ENCODE peak calls at places on chromosomes 4 and X, in seven cellular contexts. A is nephron progenitor cell, E is WTC11, J is endothelial cell, T is brain microvascular endothelial cell, Y is uterus, I is endodermal cell. D is an unnamed sample.

GRCh38 chrX:57137481-57137880 is 284 bp upstream of the SPIN2A start:
- DNase-seq in A (no peak), E (no peak), J (no peak), T (no peak), Y (no peak), I (no peak), D (no peak)

GRCh38 chr4:141220271-141220654 is 432 bp upstream of the ZNF330 start:
- DNase-seq in A (no peak), E (no peak), J (no peak), T (no peak), Y (no peak), I (no peak), D (no peak)

GRCh38 chrX:17456526-17456925 is 81.5 kb downstream of the NHS start:
- DNase-seq in A (no peak), E (no peak), J (no peak), T (no peak), Y (no peak), I (peak), D (no peak)

GRCh38 chrX:45258741-45259402 is 58.2 kb upstream of the DIPK2B start:
- DNase-seq in A (no peak), E (no peak), J (no peak), T (no peak), Y (no peak), I (no peak), D (no peak)

GRCh38 chrX:109629310-109629709 is 4.3 kb upstream of the KCNE5 start:
- DNase-seq in A (no peak), E (no peak), J (no peak), T (no peak), Y (no peak), I (no peak), D (no peak)

GRCh38 chrX:50978920-50979660 is 68.6 kb downstream of the BMP15 start:
- DNase-seq in A (no peak), E (peak), J (no peak), T (no peak), Y (peak), I (peak), D (no peak)

GRCh38 chr4:1799364-1799996 is 6.4 kb downstream of the FGFR3 start:
- DNase-seq in A (no peak), E (no peak), J (no peak), T (no peak), Y (no peak), I (no peak), D (no peak)

GRCh38 chr4:127778102-127778501 is 4.0 kb upstream of the HSPA4L start:
- DNase-seq in A (no peak), E (no peak), J (no peak), T (no peak), Y (no peak), I (no peak), D (no peak)

GRCh38 chrX:17984415-17984814 is 123.3 kb upstream of the RAI2 start:
- DNase-seq in A (no peak), E (no peak), J (no peak), T (no peak), Y (no peak), I (no peak), D (no peak)

GRCh38 chrX:93673056-93673868 is at the start of gene NAP1L3:
- DNase-seq in A (peak), E (peak), J (peak), T (peak), Y (peak), I (peak), D (peak)

GRCh38 chr4:4502694-4503311 is 39.0 kb downstream of the STX18 start:
- DNase-seq in A (no peak), E (no peak), J (no peak), T (peak), Y (no peak), I (no peak), D (peak)

GRCh38 chr4:176270669-176271068 is 1.6 kb upstream of the ASB5 start:
- DNase-seq in A (peak), E (no peak), J (no peak), T (peak), Y (no peak), I (no peak), D (no peak)

GRCh38 chrX:65463550-65463949 is 71.0 kb downstream of the LAS1L start:
- DNase-seq in A (no peak), E (peak), J (no peak), T (peak), Y (no peak), I (peak), D (no peak)

GRCh38 chrX:19334945-19335626 is 8.6 kb upstream of the PDHA1 start:
- DNase-seq in A (no peak), E (peak), J (peak), T (peak), Y (no peak), I (peak), D (peak)

GRCh38 chr4:137981277-137981676 is 260.9 kb downstream of the SLC7A11 start:
- DNase-seq in A (no peak), E (no peak), J (no peak), T (peak), Y (no peak), I (no peak), D (no peak)

GRCh38 chrX:57906790-57907189 is 3.5 kb downstream of the ZXDA start:
- DNase-seq in A (no peak), E (no peak), J (no peak), T (peak), Y (no peak), I (no peak), D (no peak)

GRCh38 chr4:105243446-105243845 is 96.8 kb downstream of the TET2 start:
- DNase-seq in A (no peak), E (no peak), J (no peak), T (no peak), Y (no peak), I (no peak), D (no peak)

GRCh38 chrX:77564824-77565223 is 117.6 kb downstream of the FGF16 start:
- DNase-seq in A (no peak), E (no peak), J (no peak), T (no peak), Y (no peak), I (no peak), D (no peak)

GRCh38 chrX:45769919-45770582 is 569.4 kb upstream of the DIPK2B start:
- DNase-seq in A (peak), E (no peak), J (no peak), T (peak), Y (peak), I (no peak), D (peak)

GRCh38 chrX:48470110-48470832 is at the start of gene SLC38A5:
- DNase-seq in A (no peak), E (no peak), J (no peak), T (no peak), Y (no peak), I (no peak), D (no peak)

GRCh38 chr4:90718926-90719325 is 591.7 kb downstream of the CCSER1 start:
- DNase-seq in A (peak), E (no peak), J (no peak), T (no peak), Y (no peak), I (no peak), D (no peak)

GRCh38 chr4:90715242-90715641 is 588.0 kb downstream of the CCSER1 start:
- DNase-seq in A (no peak), E (no peak), J (no peak), T (no peak), Y (no peak), I (no peak), D (no peak)
- TF ChIP-seq CTCF in A (no peak), E (no peak), J (no peak), T (no peak), Y (no peak), I (no peak), D (no peak)

GRCh38 chr4:23857353-23857752 is 32.5 kb downstream of the PPARGC1A start:
- DNase-seq in A (no peak), E (no peak), J (no peak), T (peak), Y (no peak), I (no peak), D (no peak)
- TF ChIP-seq CTCF in A (no peak), E (no peak), J (no peak), T (peak), Y (peak), I (peak), D (no peak)

GRCh38 chr4:162865102-162865501 is 301.6 kb downstream of the NAF1 start:
- DNase-seq in A (no peak), E (peak), J (no peak), T (no peak), Y (no peak), I (peak), D (peak)
- TF ChIP-seq CTCF in A (no peak), E (no peak), J (peak), T (no peak), Y (no peak), I (peak), D (no peak)

GRCh38 chr4:145155268-145155870 is 25.0 kb downstream of the OTUD4 start:
- DNase-seq in A (no peak), E (no peak), J (no peak), T (no peak), Y (no peak), I (no peak), D (no peak)

GRCh38 chr4:145148980-145149379 is 31.4 kb downstream of the OTUD4 start:
- DNase-seq in A (no peak), E (no peak), J (no peak), T (no peak), Y (no peak), I (no peak), D (no peak)

GRCh38 chr4:145153181-145153903 is 27.0 kb downstream of the OTUD4 start:
- DNase-seq in A (no peak), E (no peak), J (no peak), T (peak), Y (no peak), I (no peak), D (no peak)

GRCh38 chr4:145153904-145154298 is 26.5 kb downstream of the OTUD4 start:
- DNase-seq in A (no peak), E (no peak), J (no peak), T (no peak), Y (no peak), I (no peak), D (no peak)

GRCh38 chr4:145154573-145154972 is 25.8 kb downstream of the OTUD4 start:
- DNase-seq in A (peak), E (no peak), J (peak), T (peak), Y (no peak), I (peak), D (peak)
- TF ChIP-seq CTCF in A (peak), E (no peak), J (peak), T (peak), Y (peak), I (peak), D (peak)

DNA sequence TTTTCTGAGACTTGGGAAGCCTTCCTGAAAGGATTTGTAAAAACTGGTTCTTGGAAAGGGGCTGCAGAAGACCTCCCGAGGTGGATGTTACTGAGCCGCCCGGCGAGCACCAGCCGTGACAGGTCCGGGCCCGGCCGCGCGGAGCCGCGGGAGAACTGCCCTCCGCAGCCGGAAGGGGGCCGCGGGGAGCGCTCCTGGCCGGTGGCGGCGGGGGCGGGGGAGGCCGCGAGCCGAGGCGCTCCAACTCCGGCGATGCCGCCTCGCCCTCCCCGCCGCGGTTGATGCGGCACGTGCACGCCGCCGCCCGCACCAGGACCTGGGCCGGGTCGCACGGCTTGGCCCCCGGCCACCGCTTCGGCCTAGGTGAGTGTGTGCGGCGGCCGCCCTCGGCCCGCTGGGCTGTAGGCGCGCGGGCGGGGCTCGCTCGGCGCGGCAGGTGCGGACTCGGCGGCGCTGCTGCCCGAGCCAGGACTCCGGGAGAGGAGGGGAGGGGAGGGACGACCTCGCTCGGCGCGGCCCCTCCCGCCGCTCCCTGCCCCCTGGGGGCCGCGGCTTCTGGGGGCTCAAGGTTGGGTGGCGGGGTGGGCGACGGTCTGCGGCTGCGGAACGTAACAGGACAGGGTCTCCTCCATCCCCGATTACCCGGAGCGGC is 1.7 kb downstream of the SPRY1 start:
- DNase-seq in A (peak), E (peak), J (peak), T (peak), Y (peak), I (peak), D (peak)
- TF ChIP-seq CTCF in A (peak), E (peak), J (peak), T (peak), Y (peak), I (peak), D (peak)

GRCh38 chrX:13851996-13852695 is 35.3 kb upstream of the GPM6B start:
- DNase-seq in A (no peak), E (no peak), J (no peak), T (no peak), Y (no peak), I (no peak), D (no peak)
- TF ChIP-seq CTCF in A (no peak), E (no peak), J (no peak), T (no peak), Y (no peak), I (peak), D (no peak)

DNA sequence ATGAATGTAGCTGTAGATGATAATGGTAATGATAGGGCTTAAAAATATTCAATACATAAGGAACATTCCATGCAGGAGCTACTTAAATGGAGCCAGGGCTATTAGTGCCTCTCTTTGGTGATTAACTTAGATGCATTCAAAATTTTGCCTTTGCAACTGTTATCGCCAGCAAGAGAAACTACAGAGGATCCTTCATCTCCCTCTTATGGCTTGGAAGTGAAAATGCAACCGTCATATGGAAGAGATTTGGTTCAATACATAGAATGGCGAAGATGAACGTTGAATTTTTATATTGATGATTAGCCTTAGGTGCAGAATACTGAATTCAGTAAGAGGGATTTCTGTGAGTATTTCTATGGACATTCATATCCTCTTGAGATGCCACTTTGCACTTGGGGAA is 134.5 kb upstream of the NLGN4X start:
- DNase-seq in A (no peak), E (no peak), J (no peak), T (no peak), Y (no peak), I (no peak), D (no peak)
- TF ChIP-seq CTCF in A (peak), E (no peak), J (no peak), T (no peak), Y (no peak), I (peak), D (no peak)

DNA sequence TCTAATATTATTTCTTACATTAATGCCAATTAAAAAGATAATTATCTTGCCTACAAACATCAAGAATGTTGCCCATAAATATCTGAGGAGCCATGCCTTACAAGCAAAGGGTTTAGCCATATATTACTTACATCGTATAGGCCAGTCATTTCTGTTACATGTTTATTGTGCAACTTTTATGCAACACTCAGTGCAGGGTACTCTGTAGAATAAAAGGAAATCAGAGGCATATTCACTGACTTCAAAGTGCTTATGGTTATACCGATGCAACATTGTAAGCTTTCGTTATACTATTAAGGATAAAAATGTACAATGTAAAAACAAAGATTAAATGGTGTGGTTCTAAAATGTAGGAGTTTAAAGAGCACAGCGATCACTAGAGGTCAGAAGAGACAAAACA is 315.9 kb downstream of the PCDH10 start:
- DNase-seq in A (no peak), E (no peak), J (no peak), T (no peak), Y (no peak), I (no peak), D (no peak)
- TF ChIP-seq CTCF in A (no peak), E (no peak), J (no peak), T (no peak), Y (no peak), I (peak), D (no peak)

GRCh38 chr4:184473515-184474260 is 662 bp downstream of the IRF2 start:
- DNase-seq in A (peak), E (peak), J (peak), T (peak), Y (peak), I (peak), D (peak)

GRCh38 chr4:184471872-184472539 is 2.3 kb downstream of the IRF2 start:
- DNase-seq in A (no peak), E (no peak), J (no peak), T (peak), Y (no peak), I (peak), D (peak)

GRCh38 chr4:184473265-184473514 is 1.2 kb downstream of the IRF2 start:
- DNase-seq in A (no peak), E (no peak), J (no peak), T (no peak), Y (no peak), I (no peak), D (no peak)

GRCh38 chr4:184474261-184475095 is at the start of gene IRF2:
- DNase-seq in A (peak), E (peak), J (peak), T (peak), Y (peak), I (peak), D (peak)

GRCh38 chr4:184472540-184473264 is 1.6 kb downstream of the IRF2 start:
- DNase-seq in A (peak), E (peak), J (peak), T (peak), Y (peak), I (peak), D (peak)
- TF ChIP-seq CTCF in A (no peak), E (no peak), J (no peak), T (no peak), Y (no peak), I (peak), D (no peak)

DNA sequence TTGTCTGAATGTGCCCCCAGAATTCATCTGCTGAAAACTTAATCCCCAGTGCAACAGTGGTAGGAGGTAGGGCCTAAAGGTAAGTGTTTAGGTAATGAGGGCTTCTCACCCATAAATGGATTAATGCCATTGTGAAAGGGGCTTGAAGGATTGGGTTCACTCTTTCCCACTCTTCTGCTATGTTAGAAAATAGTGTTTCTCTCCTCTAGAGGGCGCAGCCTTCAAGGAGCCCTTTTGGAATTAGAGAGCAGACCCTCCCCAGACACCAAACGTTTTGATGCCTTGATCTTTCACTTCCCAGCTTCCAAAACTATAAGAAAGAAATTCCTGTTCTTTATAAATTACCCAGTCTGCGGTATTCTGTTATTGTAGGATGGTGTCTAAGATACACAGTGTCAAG is 706.4 kb downstream of the SMARCA1 start:
- DNase-seq in A (peak), E (peak), J (peak), T (no peak), Y (no peak), I (peak), D (no peak)
- TF ChIP-seq CTCF in A (peak), E (peak), J (peak), T (peak), Y (no peak), I (peak), D (peak)

D was measured in activated CD8-positive, alpha-beta T cell treated with anti-CD3 and anti-CD28 coated beads for 36 hours.